ENCODE peak calls at places on chromosomes 5 and 9, in eight cellular contexts. One of them, this sample, is unnamed.

GRCh38 chr5:111070272-111071134 is 1.0 kb upstream of the TSLP start:
- DNase-seq in aorta: peak
- DNase-seq in left lung: peak
- DNase-seq in nephron progenitor cell: peak
- DNase-seq in AG09319: no peak
- DNase-seq in epithelial cell of proximal tubule: no peak
- DNase-seq in skeletal muscle cell: no peak
- DNase-seq in ELF-1: peak
- DNase-seq in this sample: no peak

GRCh38 chr5:113264061-113264460 is 170.7 kb downstream of the TSSK1B start:
- DNase-seq in aorta: no peak
- DNase-seq in left lung: no peak
- DNase-seq in nephron progenitor cell: no peak
- DNase-seq in AG09319: no peak
- DNase-seq in epithelial cell of proximal tubule: peak
- DNase-seq in skeletal muscle cell: peak
- DNase-seq in ELF-1: no peak
- DNase-seq in this sample: no peak

GRCh38 chr5:9864791-9865190 is 234.6 kb upstream of the TAS2R1 start:
- DNase-seq in aorta: no peak
- DNase-seq in left lung: no peak
- DNase-seq in nephron progenitor cell: no peak
- DNase-seq in AG09319: no peak
- DNase-seq in epithelial cell of proximal tubule: no peak
- DNase-seq in skeletal muscle cell: no peak
- DNase-seq in ELF-1: no peak
- DNase-seq in this sample: no peak

GRCh38 chr5:179475211-179475840 is 75.0 kb upstream of the RUFY1 start:
- DNase-seq in aorta: peak
- DNase-seq in left lung: peak
- DNase-seq in nephron progenitor cell: peak
- DNase-seq in AG09319: no peak
- DNase-seq in epithelial cell of proximal tubule: no peak
- DNase-seq in skeletal muscle cell: no peak
- DNase-seq in ELF-1: peak
- DNase-seq in this sample: no peak

GRCh38 chr9:128603697-128604096 is 51.3 kb downstream of the SPTAN1 start:
- DNase-seq in aorta: no peak
- DNase-seq in left lung: peak
- DNase-seq in nephron progenitor cell: no peak
- DNase-seq in AG09319: no peak
- DNase-seq in epithelial cell of proximal tubule: no peak
- DNase-seq in skeletal muscle cell: no peak
- DNase-seq in ELF-1: no peak
- DNase-seq in this sample: no peak

GRCh38 chr5:465591-466403 is 22.8 kb downstream of the EXOC3 start:
- DNase-seq in aorta: peak
- DNase-seq in left lung: no peak
- DNase-seq in nephron progenitor cell: no peak
- DNase-seq in AG09319: no peak
- DNase-seq in epithelial cell of proximal tubule: no peak
- DNase-seq in skeletal muscle cell: no peak
- DNase-seq in ELF-1: no peak
- DNase-seq in this sample: no peak

GRCh38 chr5:149865746-149866145 is 78.8 kb downstream of the PDE6A start:
- DNase-seq in aorta: no peak
- DNase-seq in left lung: no peak
- DNase-seq in nephron progenitor cell: no peak
- DNase-seq in AG09319: no peak
- DNase-seq in epithelial cell of proximal tubule: no peak
- DNase-seq in skeletal muscle cell: no peak
- DNase-seq in ELF-1: no peak
- DNase-seq in this sample: no peak

GRCh38 chr5:56075361-56075760 is 80.6 kb upstream of the IL6ST start:
- DNase-seq in aorta: no peak
- DNase-seq in left lung: no peak
- DNase-seq in nephron progenitor cell: no peak
- DNase-seq in AG09319: peak
- DNase-seq in epithelial cell of proximal tubule: no peak
- DNase-seq in skeletal muscle cell: peak
- DNase-seq in ELF-1: no peak
- DNase-seq in this sample: no peak

GRCh38 chr5:129172561-129172960 is 78.0 kb downstream of the ISOC1 start:
- DNase-seq in aorta: no peak
- DNase-seq in left lung: no peak
- DNase-seq in nephron progenitor cell: no peak
- DNase-seq in AG09319: no peak
- DNase-seq in epithelial cell of proximal tubule: no peak
- DNase-seq in skeletal muscle cell: peak
- DNase-seq in ELF-1: no peak
- DNase-seq in this sample: no peak

GRCh38 chr9:70031141-70031545 is 12.5 kb upstream of the MAMDC2 start:
- DNase-seq in aorta: no peak
- DNase-seq in left lung: no peak
- DNase-seq in nephron progenitor cell: no peak
- DNase-seq in AG09319: no peak
- DNase-seq in epithelial cell of proximal tubule: no peak
- DNase-seq in skeletal muscle cell: no peak
- DNase-seq in ELF-1: no peak
- DNase-seq in this sample: no peak

GRCh38 chr9:134198771-134199170 is 34.4 kb upstream of the RNU6ATAC start:
- DNase-seq in aorta: no peak
- DNase-seq in left lung: no peak
- DNase-seq in nephron progenitor cell: no peak
- DNase-seq in AG09319: no peak
- DNase-seq in epithelial cell of proximal tubule: no peak
- DNase-seq in skeletal muscle cell: no peak
- DNase-seq in ELF-1: no peak
- DNase-seq in this sample: no peak

GRCh38 chr5:143541943-143542797 is 138.7 kb upstream of the NR3C1 start:
- DNase-seq in aorta: no peak
- DNase-seq in left lung: no peak
- DNase-seq in nephron progenitor cell: no peak
- DNase-seq in AG09319: no peak
- DNase-seq in epithelial cell of proximal tubule: no peak
- DNase-seq in skeletal muscle cell: no peak
- DNase-seq in ELF-1: no peak
- DNase-seq in this sample: no peak

GRCh38 chr5:33238826-33239670 is 201.7 kb upstream of the TARS1 start:
- DNase-seq in aorta: no peak
- DNase-seq in left lung: no peak
- DNase-seq in nephron progenitor cell: no peak
- DNase-seq in AG09319: no peak
- DNase-seq in epithelial cell of proximal tubule: no peak
- DNase-seq in skeletal muscle cell: no peak
- DNase-seq in ELF-1: no peak
- DNase-seq in this sample: no peak

GRCh38 chr5:180618830-180619562 is 27.7 kb upstream of the SCGB3A1 start:
- DNase-seq in aorta: no peak
- DNase-seq in left lung: no peak
- DNase-seq in nephron progenitor cell: peak
- DNase-seq in AG09319: no peak
- DNase-seq in epithelial cell of proximal tubule: no peak
- DNase-seq in skeletal muscle cell: no peak
- DNase-seq in ELF-1: peak
- DNase-seq in this sample: peak

GRCh38 chr5:164057121-164057520 is 551.7 kb downstream of the MAT2B start:
- DNase-seq in aorta: no peak
- DNase-seq in left lung: no peak
- DNase-seq in nephron progenitor cell: no peak
- DNase-seq in AG09319: no peak
- DNase-seq in epithelial cell of proximal tubule: no peak
- DNase-seq in skeletal muscle cell: no peak
- DNase-seq in ELF-1: no peak
- DNase-seq in this sample: no peak

GRCh38 chr5:32587067-32587551 is 1.8 kb downstream of the SUB1 start:
- DNase-seq in aorta: no peak
- DNase-seq in left lung: no peak
- DNase-seq in nephron progenitor cell: no peak
- DNase-seq in AG09319: no peak
- DNase-seq in epithelial cell of proximal tubule: no peak
- DNase-seq in skeletal muscle cell: no peak
- DNase-seq in ELF-1: no peak
- DNase-seq in this sample: no peak

GRCh38 chr5:65624570-65625555 is at the start of the genes SHLD3 and TRAPPC13:
- DNase-seq in aorta: peak
- DNase-seq in left lung: peak
- DNase-seq in nephron progenitor cell: peak
- DNase-seq in AG09319: peak
- DNase-seq in epithelial cell of proximal tubule: peak
- DNase-seq in skeletal muscle cell: peak
- DNase-seq in ELF-1: peak
- DNase-seq in this sample: peak

GRCh38 chr9:23611874-23612273 is 214.2 kb downstream of the ELAVL2 start:
- DNase-seq in aorta: no peak
- DNase-seq in left lung: no peak
- DNase-seq in nephron progenitor cell: no peak
- DNase-seq in AG09319: no peak
- DNase-seq in epithelial cell of proximal tubule: no peak
- DNase-seq in skeletal muscle cell: peak
- DNase-seq in ELF-1: no peak
- DNase-seq in this sample: no peak

GRCh38 chr5:114101153-114101552 is 260.7 kb upstream of the KCNN2 start:
- DNase-seq in aorta: no peak
- DNase-seq in left lung: no peak
- DNase-seq in nephron progenitor cell: peak
- DNase-seq in AG09319: peak
- DNase-seq in epithelial cell of proximal tubule: no peak
- DNase-seq in skeletal muscle cell: peak
- DNase-seq in ELF-1: no peak
- DNase-seq in this sample: no peak

This sample was measured in CD4-positive, alpha-beta memory T cell.